ENCODE peak calls at places on chromosomes 3 and 15, in ten cellular contexts. A is NCI-H226, X is anterior cingulate cortex, D is NCI-H1694 treated with DMSO at 0.1 percent for 48 hours, B is GM10248, K is HepG2, E is NCI-H1092, P is Calu3, G is NCI-H774, N is NCI-H524. F is an unnamed sample.

GRCh38 chr3:46734773-46735172 is 17.1 kb upstream of the PRSS50 start:
- DNase-seq in A (no peak), X (no peak), D (no peak), B (no peak), K (no peak), E (no peak), P (no peak), G (no peak), N (no peak), F (no peak)

GRCh38 chr3:194472290-194472920 is 14.4 kb downstream of the ATP13A3 start:
- DNase-seq in A (peak), X (peak), D (peak), B (peak), K (peak), E (peak), P (peak), G (peak), N (peak), F (peak)

GRCh38 chr15:99703603-99704443 is 29.4 kb downstream of the LYSMD4 start:
- DNase-seq in A (peak), X (no peak), D (peak), B (peak), K (peak), E (no peak), P (peak), G (peak), N (peak), F (peak)

GRCh38 chr15:26724381-26724780 is 48.5 kb downstream of the GABRB3 start:
- DNase-seq in A (no peak), X (no peak), D (no peak), B (no peak), K (no peak), E (no peak), P (no peak), G (no peak), N (no peak), F (no peak)

GRCh38 chr3:165855581-165855980 is 18.4 kb upstream of the BCHE start:
- DNase-seq in A (peak), X (no peak), D (peak), B (no peak), K (no peak), E (no peak), P (no peak), G (no peak), N (no peak), F (no peak)

GRCh38 chr3:49346797-49347251 is 7.0 kb upstream of the USP4 start:
- DNase-seq in A (peak), X (no peak), D (no peak), B (no peak), K (no peak), E (no peak), P (no peak), G (no peak), N (no peak), F (peak)

GRCh38 chr3:95343228-95343627 is 1280.4 kb downstream of the NSUN3 start:
- DNase-seq in A (no peak), X (no peak), D (no peak), B (no peak), K (no peak), E (no peak), P (no peak), G (no peak), N (no peak), F (no peak)

GRCh38 chr3:14496351-14496750 is 43.8 kb downstream of the GRIP2 start:
- DNase-seq in A (no peak), X (no peak), D (no peak), B (no peak), K (no peak), E (no peak), P (no peak), G (no peak), N (no peak), F (no peak)

GRCh38 chr3:48595526-48596121 is 495 bp upstream of the COL7A1 start:
- DNase-seq in A (peak), X (no peak), D (no peak), B (no peak), K (peak), E (no peak), P (peak), G (no peak), N (peak), F (peak)

GRCh38 chr3:9142346-9142745 is 107.1 kb downstream of the SRGAP3 start:
- DNase-seq in A (no peak), X (no peak), D (no peak), B (no peak), K (no peak), E (no peak), P (no peak), G (no peak), N (peak), F (no peak)

GRCh38 chr15:23497710-23498111 is 50.7 kb upstream of the GOLGA6L2 start:
- DNase-seq in A (no peak), X (no peak), D (no peak), B (no peak), K (no peak), E (no peak), P (no peak), G (peak), N (peak), F (peak)

GRCh38 chr15:72415304-72415703 is 17.2 kb downstream of the TMEM202 start:
- DNase-seq in A (no peak), X (no peak), D (no peak), B (no peak), K (peak), E (no peak), P (no peak), G (no peak), N (no peak), F (no peak)

GRCh38 chr15:40464595-40465185 is 6.1 kb upstream of the CHST14 start:
- DNase-seq in A (no peak), X (no peak), D (no peak), B (peak), K (no peak), E (no peak), P (no peak), G (no peak), N (no peak), F (no peak)

GRCh38 chr3:186492594-186492993 is 51.6 kb downstream of the CRYGS start:
- DNase-seq in A (no peak), X (no peak), D (peak), B (no peak), K (no peak), E (no peak), P (no peak), G (no peak), N (no peak), F (no peak)